ENCODE peak calls at places on chromosomes 2 and 18, in ten cellular contexts. M is mesenchymal stem cell, N is astrocyte, G is endothelial cell of umbilical vein, F is hepatocyte, U is OCI-LY7, L is GM23338, A is GM12878, O is fibroblast of lung, J is HepG2. H is an unnamed sample.

GRCh38 chr18:38487521-38487920 is 921.9 kb upstream of the CELF4 start:
- DNase-seq in F (no peak), O (no peak), G (no peak), A (no peak), J (no peak), U (no peak), L (peak; percentile 27), N (no peak), M (no peak), H (no peak)

GRCh38 chr2:240232961-240233890 is 92.8 kb upstream of the OTOS start:
- DNase-seq in U (peak; percentile 76), J (peak; percentile 68), M (peak; percentile 69), O (peak; percentile 86), L (peak; percentile 96), F (peak; percentile 93), G (peak; percentile 44), N (peak; percentile 65), A (no peak), H (peak; percentile 88)

GRCh38 chr18:13464432-13465125 is 246.0 kb downstream of the LDLRAD4 start:
- DNase-seq in U (peak; percentile 91), G (peak; percentile 94), M (no peak), J (no peak), O (no peak), A (peak; percentile 44), F (no peak), N (peak; percentile 16), L (no peak), H (no peak)

GRCh38 chr2:84857566-84857965 is 23.3 kb downstream of the TRABD2A start:
- DNase-seq in N (no peak), O (no peak), M (no peak), L (no peak), A (no peak), F (no peak), U (no peak), J (no peak), G (no peak), H (no peak)

GRCh38 chr18:8400193-8400752 is 209.0 kb upstream of the RAB12 start:
- DNase-seq in U (no peak), A (no peak), M (no peak), O (no peak), J (no peak), N (no peak), G (no peak), F (no peak), L (no peak), H (no peak)

GRCh38 chr2:66805136-66805535 is 370.2 kb downstream of the MEIS1 start:
- DNase-seq in G (no peak), U (no peak), L (peak; percentile 38), J (no peak), N (peak; percentile 75), M (peak; percentile 34), O (no peak), F (peak; percentile 13), A (no peak), H (no peak)

GRCh38 chr2:60152226-60152833 is 401.1 kb downstream of the BCL11A start:
- DNase-seq in A (no peak), N (no peak), J (peak; percentile 26), O (peak; percentile 11), L (peak; percentile 82), U (peak; percentile 61), M (peak; percentile 6), G (no peak), F (peak; percentile 42), H (peak; percentile 38)

GRCh38 chr2:190860985-190861721 is 19.5 kb upstream of the GLS start:
- DNase-seq in A (no peak), U (no peak), G (no peak), N (peak; percentile 86), J (no peak), O (no peak), M (peak; percentile 55), F (no peak), L (peak; percentile 86), H (peak; percentile 78)

GRCh38 chr18:7789853-7790552 is 222.9 kb downstream of the PTPRM start:
- DNase-seq in L (peak; percentile 92), A (no peak), G (peak; percentile 59), F (peak; percentile 68), J (peak; percentile 31), O (peak; percentile 63), U (no peak), M (peak; percentile 60), N (peak; percentile 17), H (peak; percentile 65)

GRCh38 chr2:47003641-47004427 is 88.2 kb upstream of the MCFD2 start:
- DNase-seq in M (peak; percentile 30), N (no peak), U (no peak), O (no peak), J (no peak), G (no peak), A (no peak), L (no peak), F (no peak), H (peak; percentile 55)

GRCh38 chr2:96267159-96267971 is 1.3 kb downstream of the CIAO1 start:
- DNase-seq in F (peak; percentile 69), O (peak; percentile 30), G (peak; percentile 23), J (peak; percentile 73), A (no peak), M (peak; percentile 61), U (peak; percentile 71), N (no peak), L (peak; percentile 72), H (peak; percentile 73)

GRCh38 chr2:134372141-134372540 is 118.3 kb downstream of the MGAT5 start:
- DNase-seq in F (no peak), J (no peak), A (no peak), N (peak; percentile 89), L (no peak), U (no peak), G (no peak), M (no peak), O (no peak), H (peak; percentile 5)

GRCh38 chr2:159152119-159152778 is 134.3 kb downstream of the WDSUB1 start:
- DNase-seq in N (peak; percentile 77), L (no peak), A (no peak), F (no peak), O (no peak), U (no peak), J (no peak), G (no peak), M (no peak), H (no peak)

GRCh38 chr2:159151198-159152118 is 135.0 kb downstream of the WDSUB1 start:
- DNase-seq in A (no peak), G (no peak), J (no peak), L (no peak), N (no peak), O (no peak), F (no peak), M (no peak), U (no peak), H (no peak)

GRCh38 chr2:159155315-159155714 is 131.2 kb downstream of the WDSUB1 start:
- DNase-seq in G (no peak), F (peak; percentile 56), O (no peak), A (no peak), N (no peak), U (no peak), J (no peak), L (peak; percentile 60), M (no peak), H (no peak)

GRCh38 chr2:159153063-159153462 is 133.4 kb downstream of the WDSUB1 start:
- DNase-seq in L (no peak), N (no peak), A (no peak), G (no peak), J (no peak), U (no peak), F (no peak), M (peak; percentile 26), O (peak; percentile 23), H (no peak)

GRCh38 chr2:159153463-159153862 is 133.0 kb downstream of the WDSUB1 start:
- DNase-seq in O (no peak), A (no peak), J (no peak), F (no peak), M (no peak), U (no peak), L (no peak), N (no peak), G (no peak), H (no peak)
- H3K27ac ChIP-seq in O (no peak overlapping the region), A (no peak overlapping the region), J (no peak overlapping the region), F (no peak overlapping the region), M (no peak overlapping the region), U (no peak overlapping the region), L (no peak overlapping the region), N (no peak overlapping the region), G (no peak overlapping the region), H (no peak overlapping the region)

GRCh38 chr2:166972418-166972817 is 84.1 kb downstream of the XIRP2 start:
- DNase-seq in O (peak; percentile 2), G (no peak), J (no peak), L (no peak), F (peak; percentile 13), M (no peak), A (no peak), U (no peak), N (peak; percentile 4), H (no peak)

GRCh38 chr2:166972002-166972401 is 83.7 kb downstream of the XIRP2 start:
- DNase-seq in A (no peak), O (no peak), U (no peak), L (peak; percentile 14), J (no peak), G (no peak), N (no peak), F (peak; percentile 29), M (peak; percentile 5), H (no peak)
- H3K4me2 ChIP-seq in A (no peak overlapping the region), O (no peak overlapping the region), U (no peak overlapping the region), L (peak overlapping the region; percentile 4), J (no peak overlapping the region), G (no peak overlapping the region), N (no peak overlapping the region), F (peak overlapping the region; percentile 73), M (peak overlapping the region; percentile 5), H (no peak overlapping the region)

DNA sequence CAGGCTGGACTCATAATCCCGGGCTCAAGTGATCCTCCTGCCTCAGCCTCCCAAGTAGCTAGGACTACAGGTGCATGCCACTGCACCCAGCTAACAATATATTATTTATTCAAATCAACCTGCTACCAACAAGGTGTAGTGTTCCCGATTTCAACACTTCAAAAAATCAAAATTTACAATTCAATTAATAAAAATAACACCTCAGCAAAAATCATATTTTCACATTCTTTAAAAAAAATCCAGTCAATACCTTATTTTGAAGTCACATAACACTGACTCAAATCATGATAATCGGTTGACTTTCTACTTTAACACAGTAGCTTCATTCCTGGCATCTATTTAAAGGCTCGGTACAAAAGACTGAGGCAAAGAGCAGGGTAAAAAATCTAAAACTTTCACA is 7.2 kb downstream of the GPR75 start:
- DNase-seq in L (no peak), A (no peak), U (no peak), J (no peak), G (no peak), M (no peak), F (no peak), N (no peak), O (no peak), H (no peak)
- H3K4me3 ChIP-seq in L (no peak overlapping the region), A (no peak overlapping the region), U (no peak overlapping the region), J (no peak overlapping the region), G (no peak overlapping the region), M (no peak overlapping the region), F (no peak overlapping the region), N (no peak overlapping the region), O (no peak overlapping the region), H (no peak overlapping the region)

DNA sequence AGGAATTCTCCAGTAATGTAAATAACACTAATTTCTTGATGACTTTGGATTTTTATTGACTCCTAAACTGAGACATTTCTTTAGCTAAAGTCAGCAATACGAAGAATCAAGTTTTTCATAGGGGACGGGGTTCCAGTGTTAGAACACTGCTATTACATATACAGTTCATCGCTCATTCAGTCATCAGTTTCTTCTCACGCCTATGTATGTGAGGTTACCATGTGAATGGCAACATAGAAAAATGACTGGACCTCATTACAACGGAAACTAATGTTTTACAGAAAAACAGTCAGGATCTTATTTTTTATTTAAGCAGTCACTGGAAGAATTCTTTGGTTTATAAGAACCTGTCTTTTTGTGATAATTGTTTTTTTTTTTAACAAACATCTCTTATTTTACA is 56.4 kb downstream of the THADA start:
- DNase-seq in O (no peak), J (no peak), G (no peak), L (no peak), F (no peak), A (no peak), M (no peak), N (no peak), U (no peak), H (peak; percentile 66)
- H3K27ac ChIP-seq in O (peak overlapping the region; percentile 53), J (no peak overlapping the region), G (no peak overlapping the region), L (no peak overlapping the region), F (peak overlapping the region; percentile 54), A (no peak overlapping the region), M (no peak overlapping the region), N (no peak overlapping the region), U (no peak overlapping the region), H (peak overlapping the region; percentile 94)

H was measured in GM23248.